ENCODE peak calls at places on chromosome 22, in five cellular contexts. M is heart left ventricle, S is nephron progenitor cell, V is astrocyte of the spinal cord, F is cardiac fibroblast. J is an unnamed sample.

GRCh38 chr22:50185384-50186087 is at the start of gene TRABD:
- DNase-seq in M (peak), F (peak), V (peak), S (peak), J (peak)

GRCh38 chr22:42842658-42843370 is 14.3 kb downstream of the ARFGAP3 start:
- DNase-seq in M (no peak), F (no peak), V (no peak), S (no peak), J (no peak)

GRCh38 chr22:38566726-38567504 is 3.1 kb downstream of the DMC1 start:
- DNase-seq in F (no peak), V (no peak), M (no peak), S (no peak), J (no peak)

GRCh38 chr22:33921576-33922181 is 1.4 kb upstream of the LARGE1 start:
- DNase-seq in S (peak), V (peak), F (peak), M (peak), J (peak)

GRCh38 chr22:37708580-37709444 is 12.0 kb downstream of the TRIOBP start:
- DNase-seq in V (no peak), M (no peak), F (no peak), S (no peak), J (no peak)

GRCh38 chr22:41902932-41903421 is 11.9 kb downstream of the SHISA8 start:
- DNase-seq in V (no peak), F (no peak), M (peak), S (no peak), J (no peak)

GRCh38 chr22:19755722-19756287 is 4.8 kb upstream of the TBX1 start:
- DNase-seq in F (no peak), M (no peak), S (no peak), V (no peak), J (no peak)

GRCh38 chr22:43828711-43829447 is 16.8 kb upstream of the EFCAB6 start:
- DNase-seq in S (no peak), M (peak), V (peak), F (peak), J (no peak)

GRCh38 chr22:32142600-32142999 is 16.5 kb downstream of the C22orf42 start:
- DNase-seq in F (no peak), M (no peak), S (no peak), V (no peak), J (no peak)

GRCh38 chr22:49614966-49615965 is 212.4 kb downstream of the BRD1 start:
- DNase-seq in V (no peak), F (no peak), S (no peak), M (peak), J (no peak)

GRCh38 chr22:17919276-17920144 is 104.9 kb downstream of the MICAL3 start:
- DNase-seq in V (no peak), S (no peak), M (peak), F (no peak), J (no peak)

GRCh38 chr22:50191041-50191740 is 5.5 kb downstream of the TRABD start:
- DNase-seq in S (peak), M (peak), V (no peak), F (no peak), J (no peak)

GRCh38 chr22:49213731-49214352 is 613.8 kb downstream of the BRD1 start:
- DNase-seq in S (no peak), M (peak), V (no peak), F (no peak), J (peak)

GRCh38 chr22:38700789-38701628 is at the start of gene JOSD1:
- DNase-seq in V (peak), M (peak), F (peak), S (peak), J (peak)

GRCh38 chr22:39242809-39243442 is 1.9 kb downstream of the PDGFB start:
- DNase-seq in F (peak), S (no peak), V (no peak), M (no peak), J (no peak)

GRCh38 chr22:35183917-35184316 is 73.4 kb upstream of the HMGXB4 start:
- DNase-seq in S (no peak), M (no peak), V (no peak), F (no peak), J (no peak)

GRCh38 chr22:38938221-38938620 is 19.2 kb upstream of the APOBEC3A start:
- DNase-seq in V (no peak), M (no peak), S (no peak), F (no peak), J (no peak)

GRCh38 chr22:27019827-27020226 is 362.4 kb downstream of the MIAT start:
- DNase-seq in F (no peak), M (no peak), S (no peak), V (no peak), J (no peak)

GRCh38 chr22:19772673-19773469 is 12.3 kb downstream of the TBX1 start:
- DNase-seq in M (peak), F (no peak), V (no peak), S (no peak), J (no peak)

GRCh38 chr22:26905640-26906039 is 248.3 kb downstream of the MIAT start:
- DNase-seq in M (no peak), S (no peak), V (no peak), F (no peak), J (no peak)

GRCh38 chr22:33380789-33381530 is 322.8 kb upstream of the SYN3 start:
- DNase-seq in M (no peak), F (peak), V (peak), S (no peak), J (no peak)

GRCh38 chr22:43504666-43505261 is 93.0 kb downstream of the MPPED1 start:
- DNase-seq in V (no peak), M (no peak), S (no peak), F (no peak), J (no peak)

GRCh38 chr22:20725987-20726558 is 47.8 kb upstream of the SERPIND1 start:
- DNase-seq in V (no peak), S (no peak), M (no peak), F (no peak), J (no peak)

GRCh38 chr22:38866024-38866398 is 6.0 kb downstream of the CBX6 start:
- DNase-seq in S (no peak), V (no peak), M (no peak), F (no peak), J (no peak)

GRCh38 chr22:42978453-42979103 is 36.4 kb downstream of the PACSIN2 start:
- DNase-seq in M (no peak), V (no peak), F (peak), S (no peak), J (no peak)

GRCh38 chr22:23193420-23193819 is 13.1 kb downstream of the BCR start:
- DNase-seq in M (no peak), V (no peak), S (no peak), F (no peak), J (no peak)

GRCh38 chr22:41899110-41899509 is 15.8 kb downstream of the SHISA8 start:
- DNase-seq in M (no peak), F (no peak), V (no peak), S (no peak), J (no peak)

GRCh38 chr22:42389137-42389536 is 43.1 kb downstream of the NFAM1 start:
- DNase-seq in M (no peak), V (no peak), S (no peak), F (no peak), J (no peak)

GRCh38 chr22:25844601-25845000 is 102.6 kb downstream of the MYO18B start:
- DNase-seq in V (no peak), S (no peak), F (no peak), M (no peak), J (peak)

GRCh38 chr22:23533328-23533762 is 46.7 kb downstream of the IGLL1 start:
- DNase-seq in M (no peak), S (peak), V (no peak), F (no peak), J (peak)

GRCh38 chr22:50599816-50600454 is 658 bp upstream of the MAPK8IP2 start:
- DNase-seq in M (peak), S (peak), F (peak), V (no peak), J (no peak)

GRCh38 chr22:35313311-35314121 is 13.8 kb downstream of the TOM1 start:
- DNase-seq in S (no peak), F (peak), M (no peak), V (peak), J (no peak)

GRCh38 chr22:22401381-22401780 is 107.2 kb downstream of the ZNF280B start:
- DNase-seq in V (no peak), M (no peak), S (no peak), F (no peak), J (peak)

GRCh38 chr22:17874231-17874630 is 100.0 kb upstream of the BID start:
- DNase-seq in S (no peak), V (no peak), M (no peak), F (no peak), J (no peak)

GRCh38 chr22:40856513-40857308 is at the start of the genes ST13 and XPNPEP3:
- DNase-seq in V (peak), S (peak), F (peak), M (peak), J (peak)
- TF ChIP-seq CTCF in V (peak), S (peak), F (no peak), M (peak), J (peak)

DNA sequence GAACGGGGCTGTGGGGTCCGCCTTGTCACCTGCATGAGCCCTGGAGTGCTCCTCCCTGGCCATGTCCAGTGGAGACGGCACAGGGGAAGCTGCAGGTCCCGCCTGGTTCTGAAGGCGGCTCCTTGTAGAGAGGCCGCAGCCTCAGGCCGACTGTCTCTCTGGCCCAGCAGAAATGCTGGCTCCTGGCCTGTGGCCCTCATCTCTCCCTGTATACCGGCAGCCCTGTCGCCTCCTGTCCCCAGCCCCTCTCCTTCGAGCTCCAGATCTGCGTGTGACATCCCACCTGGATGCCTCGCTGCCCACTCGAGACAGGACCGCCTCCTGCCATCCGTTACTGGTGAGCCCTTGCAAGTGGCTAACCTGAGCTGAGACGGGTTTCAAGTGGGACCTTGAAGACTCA is 73.6 kb downstream of the PHF21B start:
- DNase-seq in V (no peak), M (no peak), S (no peak), F (no peak), J (no peak)
- TF ChIP-seq CTCF in V (no peak), M (no peak), S (no peak), F (no peak), J (no peak)

GRCh38 chr22:46390652-46391301 is 55.3 kb downstream of the TRMU start:
- DNase-seq in V (peak), M (peak), S (no peak), F (peak), J (no peak)
- TF ChIP-seq CTCF in V (peak), M (peak), S (no peak), F (peak), J (peak)

GRCh38 chr22:24775769-24776492 is 1.4 kb upstream of the PIWIL3 start:
- DNase-seq in M (no peak), F (peak), S (no peak), V (no peak), J (no peak)

GRCh38 chr22:24776525-24776924 is 2.0 kb upstream of the PIWIL3 start:
- DNase-seq in V (no peak), F (no peak), M (no peak), S (no peak), J (no peak)

GRCh38 chr22:24768537-24769374 is 5.8 kb downstream of the PIWIL3 start:
- DNase-seq in S (peak), M (no peak), F (peak), V (peak), J (peak)

DNA sequence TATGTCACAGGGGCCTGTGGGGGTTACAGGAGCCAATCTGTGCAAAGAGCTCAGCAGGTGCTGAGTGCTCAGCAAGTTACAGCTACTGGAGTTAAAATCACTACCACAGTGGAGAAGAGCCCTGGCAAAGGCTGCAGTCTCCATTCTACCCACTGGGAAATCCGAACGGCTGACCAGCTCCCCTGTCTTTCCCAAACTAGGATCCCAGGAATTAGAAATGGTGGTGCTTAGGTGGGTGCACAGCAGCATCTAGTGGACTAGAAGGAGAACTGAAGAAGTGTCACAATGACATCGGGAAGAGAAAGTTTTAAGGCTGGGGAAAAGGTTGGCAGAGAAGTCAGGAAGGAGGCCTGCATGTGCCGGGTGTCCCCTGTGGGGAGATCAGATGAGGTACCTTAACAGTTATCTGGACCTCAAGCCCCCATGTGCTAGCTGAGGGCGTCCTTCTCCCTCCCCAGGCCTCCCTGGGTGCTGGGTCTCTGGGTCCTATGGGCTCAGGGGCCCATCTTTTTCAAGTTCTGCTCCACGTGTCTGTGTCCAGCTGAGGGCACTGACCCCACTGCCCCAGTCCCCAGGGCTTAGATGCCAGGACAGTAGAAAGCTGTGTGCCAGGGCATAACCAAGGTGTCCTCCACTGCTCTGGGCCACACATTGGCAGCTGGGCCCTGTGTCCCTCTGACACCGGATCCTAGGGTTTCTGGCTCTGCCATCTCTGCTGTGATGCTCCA is 1.9 kb downstream of the PIWIL3 start:
- DNase-seq in S (peak), F (peak), V (peak), M (no peak), J (no peak)
- TF ChIP-seq CTCF in S (peak), F (peak), V (peak), M (peak), J (peak)

DNA sequence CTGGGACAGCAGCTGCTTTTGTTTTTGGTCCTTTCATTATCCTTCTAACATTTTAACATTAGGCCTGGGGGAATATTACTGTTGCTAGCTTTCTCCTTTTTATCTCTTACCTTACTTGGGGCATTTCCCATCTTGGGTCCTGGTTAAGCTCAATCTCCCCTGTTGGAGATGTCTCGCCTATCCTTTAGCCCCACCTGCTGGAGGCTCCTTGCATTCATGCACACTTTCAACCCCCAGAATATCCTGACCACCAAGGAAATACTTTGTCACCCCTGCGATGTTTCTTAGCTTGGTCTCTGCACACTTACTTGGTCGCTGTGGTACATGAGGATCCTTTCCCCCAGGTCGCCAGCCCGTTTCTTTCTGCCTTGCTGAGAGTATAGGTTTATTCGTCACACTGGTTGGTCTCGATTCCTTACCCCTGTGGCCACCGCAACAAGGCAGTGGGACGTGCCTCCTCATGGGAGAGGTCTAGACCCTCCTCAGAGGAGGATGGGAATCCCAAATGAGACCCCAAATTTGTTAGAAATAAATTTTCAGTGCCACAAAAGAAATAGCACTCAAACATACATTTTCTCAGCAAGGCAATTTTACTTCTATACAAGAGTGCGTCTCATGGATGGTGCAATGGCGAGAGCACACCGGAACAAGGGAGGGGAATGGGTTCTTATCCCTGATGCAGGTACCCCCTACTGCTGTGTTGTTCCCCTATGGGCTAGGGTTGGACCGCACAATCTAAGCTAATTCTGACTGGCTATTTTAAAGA is 5.4 kb upstream of the TXN2 start:
- DNase-seq in M (no peak), S (peak), F (peak), V (peak), J (no peak)
- TF ChIP-seq CTCF in M (peak), S (peak), F (peak), V (peak), J (peak)

GRCh38 chr22:30948930-30949342 is 19.6 kb downstream of the MORC2 start:
- DNase-seq in M (no peak), V (peak), S (no peak), F (peak), J (peak)

GRCh38 chr22:30946354-30946753 is 22.2 kb downstream of the MORC2 start:
- DNase-seq in F (no peak), V (no peak), M (no peak), S (no peak), J (peak)

GRCh38 chr22:30947163-30947820 is 21.3 kb downstream of the MORC2 start:
- DNase-seq in F (no peak), M (no peak), V (no peak), S (peak), J (peak)

GRCh38 chr22:30949934-30950660 is 18.5 kb downstream of the MORC2 start:
- DNase-seq in V (no peak), F (no peak), S (no peak), M (no peak), J (peak)

GRCh38 chr22:30947821-30948454 is 20.6 kb downstream of the MORC2 start:
- DNase-seq in M (no peak), V (peak), S (no peak), F (peak), J (no peak)
- TF ChIP-seq CTCF in M (peak), V (peak), S (peak), F (peak), J (peak)